ENCODE peak calls at places on chromosomes 16 and 17, in six cellular contexts. O, Z, I, A, V and X are unnamed samples.

GRCh38 chr16:51880776-51881175 is 666.2 kb downstream of the TOX3 start:
- DNase-seq in V (no peak), I (no peak), Z (no peak), O (no peak), A (no peak), X (no peak)

GRCh38 chr16:68885321-68885720 is 42.0 kb downstream of the TANGO6 start:
- DNase-seq in I (no peak), O (no peak), A (no peak), Z (no peak), V (no peak), X (no peak)

GRCh38 chr16:84421938-84422220 is 53.5 kb downstream of the ATP2C2 start:
- DNase-seq in I (no peak), Z (no peak), O (no peak), V (no peak), A (no peak), X (no peak)

GRCh38 chr16:14436410-14436955 is 193.6 kb downstream of the PARN start:
- DNase-seq in A (no peak), V (no peak), O (no peak), I (no peak), Z (peak), X (no peak)

GRCh38 chr16:55280622-55281021 is 43.4 kb upstream of the IRX6 start:
- DNase-seq in O (no peak), I (no peak), V (no peak), A (no peak), Z (no peak), X (no peak)

GRCh38 chr16:61797296-61797695 is 238.9 kb downstream of the CDH8 start:
- DNase-seq in Z (no peak), A (no peak), V (no peak), O (no peak), I (no peak), X (no peak)

GRCh38 chr17:29177871-29178749 is 2.1 kb downstream of the MYO18A start:
- DNase-seq in V (no peak), I (no peak), A (no peak), Z (no peak), O (no peak), X (no peak)

GRCh38 chr17:59550703-59551102 is 14.7 kb upstream of the DHX40 start:
- DNase-seq in Z (no peak), I (no peak), V (no peak), A (no peak), O (no peak), X (no peak)

GRCh38 chr16:83793179-83793578 is 14.6 kb upstream of the HSBP1 start:
- DNase-seq in Z (no peak), V (no peak), O (no peak), I (no peak), A (no peak), X (no peak)

GRCh38 chr17:75238684-75239191 is 22.7 kb downstream of the GGA3 start:
- DNase-seq in Z (peak), I (peak), A (peak), V (no peak), O (no peak), X (no peak)

GRCh38 chr17:75738218-75738802 is 17.1 kb downstream of the ITGB4 start:
- DNase-seq in O (no peak), I (peak), A (no peak), Z (no peak), V (no peak), X (no peak)

GRCh38 chr17:7383742-7384488 is 3.0 kb downstream of the TNK1 start:
- DNase-seq in A (peak), O (no peak), I (no peak), V (no peak), Z (peak), X (no peak)

GRCh38 chr17:36661047-36661666 is 59.8 kb downstream of the MRM1 start:
- DNase-seq in V (no peak), I (no peak), O (no peak), A (no peak), Z (no peak), X (no peak)

GRCh38 chr17:63694229-63694973 is 5.5 kb downstream of the LIMD2 start:
- DNase-seq in A (no peak), O (no peak), V (no peak), I (no peak), Z (no peak), X (no peak)

GRCh38 chr17:4130715-4131114 is 12.1 kb downstream of the ZZEF1 start:
- DNase-seq in I (no peak), O (no peak), V (no peak), A (peak), Z (no peak), X (no peak)

GRCh38 chr17:29760279-29760721 is 137.6 kb upstream of the CORO6 start:
- DNase-seq in I (no peak), Z (peak), A (no peak), O (no peak), V (no peak), X (no peak)

GRCh38 chr17:32486701-32487459 is at the start of gene CDK5R1:
- DNase-seq in I (peak), O (no peak), A (peak), Z (peak), V (no peak), X (no peak)

GRCh38 chr16:9969580-9969979 is 212.6 kb downstream of the GRIN2A start:
- DNase-seq in A (no peak), V (no peak), Z (no peak), O (no peak), I (no peak), X (no peak)

GRCh38 chr16:87836844-87837581 is 32.3 kb downstream of the SLC7A5 start:
- DNase-seq in I (no peak), V (no peak), Z (no peak), O (no peak), A (peak), X (no peak)

GRCh38 chr17:77471984-77472836 is 331.4 kb downstream of the SEC14L1 start:
- DNase-seq in V (peak), Z (peak), I (no peak), O (no peak), A (peak), X (peak)

GRCh38 chr17:77475012-77475976 is 334.5 kb downstream of the SEC14L1 start:
- DNase-seq in A (no peak), Z (peak), I (no peak), O (no peak), V (no peak), X (no peak)

GRCh38 chr17:77474292-77474988 is 333.7 kb downstream of the SEC14L1 start:
- DNase-seq in O (no peak), Z (no peak), A (no peak), I (no peak), V (no peak), X (no peak)

GRCh38 chr17:77472837-77473214 is 332.1 kb downstream of the SEC14L1 start:
- DNase-seq in O (no peak), V (no peak), Z (no peak), I (no peak), A (no peak), X (no peak)

GRCh38 chr17:77473615-77474226 is 333.0 kb downstream of the SEC14L1 start:
- DNase-seq in I (no peak), Z (no peak), O (no peak), V (no peak), A (no peak), X (no peak)
- H3K27ac ChIP-seq in I (no peak), Z (no peak), O (peak), V (peak), A (peak), X (peak)

DNA sequence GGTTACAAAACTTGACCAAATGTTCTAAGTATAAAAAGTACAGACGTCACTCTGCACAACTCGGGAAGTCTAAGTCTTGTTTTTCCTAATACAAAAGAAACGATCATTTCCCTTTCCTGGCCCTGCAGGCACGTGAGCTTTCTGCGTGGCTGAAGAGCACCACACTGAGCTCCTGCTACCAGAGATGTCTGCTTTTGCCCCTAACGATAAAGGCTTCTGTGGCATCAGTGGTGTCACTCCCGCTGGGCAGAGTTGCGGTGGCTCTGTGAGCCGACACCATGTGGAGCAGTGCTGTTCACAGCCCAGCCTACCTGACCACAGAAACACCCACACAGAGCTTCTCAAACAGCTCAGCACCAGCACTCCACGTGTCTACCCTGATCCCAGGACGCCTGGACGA is 20.5 kb downstream of the EMC8 start:
- DNase-seq in A (no peak), V (no peak), I (no peak), O (no peak), Z (no peak), X (no peak)
- H3K27ac ChIP-seq in A (no peak), V (no peak), I (no peak), O (no peak), Z (no peak), X (peak)

DNA sequence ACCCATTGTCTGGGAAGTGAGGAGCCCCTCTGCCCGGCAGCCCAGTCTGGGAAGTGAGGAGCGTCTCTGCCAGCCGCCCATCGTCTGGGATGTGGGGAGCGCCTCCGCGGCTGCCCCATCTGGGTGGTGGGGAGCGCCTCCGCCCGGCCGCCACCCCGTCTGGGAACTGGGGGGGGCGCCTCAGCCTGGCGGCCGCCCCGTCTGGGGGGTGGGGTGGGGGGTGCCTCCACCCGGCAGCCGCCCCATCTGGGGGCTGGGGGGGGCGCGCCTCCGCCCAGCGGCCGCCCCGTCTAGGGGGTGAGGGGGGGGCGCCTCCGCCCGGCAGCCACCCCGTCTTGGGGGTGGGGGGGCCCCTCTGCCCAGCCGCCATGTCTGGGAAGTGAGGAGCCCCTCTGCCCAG is 78.4 kb downstream of the RPGRIP1L start:
- DNase-seq in Z (no peak), A (no peak), I (no peak), V (no peak), O (no peak), X (no peak)
- H3K27ac ChIP-seq in Z (no peak), A (no peak), I (no peak), V (no peak), O (no peak), X (no peak)

GRCh38 chr17:68141050-68141449 is 105.5 kb downstream of the KPNA2 start:
- DNase-seq in A (no peak), V (no peak), Z (no peak), O (no peak), I (no peak), X (no peak)
- H3K27ac ChIP-seq in A (no peak), V (no peak), Z (no peak), O (no peak), I (no peak), X (no peak)